ENCODE peak calls at places on chromosomes 1 and 21, in nine cellular contexts. One of them, this sample, is unnamed. For H3K4me1, the result is how much of the 10 kb centered on the place peaks cover.

GRCh38 chr1:59186656-59187055 is 110.2 kb upstream of the FGGY start:
- DNase-seq in esophagus muscularis mucosa: peak
- DNase-seq in A549: no peak
- DNase-seq in ovary: no peak
- DNase-seq in stomach: no peak
- DNase-seq in heart left ventricle: peak
- DNase-seq in endothelial cell of umbilical vein: no peak
- DNase-seq in body of pancreas: no peak
- DNase-seq in IMR-90: peak
- DNase-seq in this sample: peak

GRCh38 chr1:164712131-164713031 is 153.4 kb downstream of the PBX1 start:
- DNase-seq in heart left ventricle: peak
- DNase-seq in body of pancreas: peak
- DNase-seq in endothelial cell of umbilical vein: peak
- DNase-seq in IMR-90: peak
- DNase-seq in stomach: peak
- DNase-seq in esophagus muscularis mucosa: no peak
- DNase-seq in A549: no peak
- DNase-seq in ovary: peak
- DNase-seq in this sample: no peak

GRCh38 chr1:232014941-232015340 is 388.4 kb downstream of the DISC1 start:
- DNase-seq in esophagus muscularis mucosa: no peak
- DNase-seq in A549: no peak
- DNase-seq in IMR-90: no peak
- DNase-seq in body of pancreas: no peak
- DNase-seq in stomach: no peak
- DNase-seq in heart left ventricle: no peak
- DNase-seq in ovary: no peak
- DNase-seq in endothelial cell of umbilical vein: no peak
- DNase-seq in this sample: no peak

GRCh38 chr1:118926261-118926660 is 61.9 kb downstream of the TBX15 start:
- DNase-seq in A549: no peak
- DNase-seq in heart left ventricle: no peak
- DNase-seq in stomach: no peak
- DNase-seq in ovary: no peak
- DNase-seq in esophagus muscularis mucosa: no peak
- DNase-seq in endothelial cell of umbilical vein: no peak
- DNase-seq in IMR-90: no peak
- DNase-seq in body of pancreas: no peak
- DNase-seq in this sample: no peak

GRCh38 chr1:85502625-85503083 is 37.7 kb upstream of the DDAH1 start:
- DNase-seq in body of pancreas: peak
- DNase-seq in A549: peak
- DNase-seq in stomach: peak
- DNase-seq in IMR-90: peak
- DNase-seq in esophagus muscularis mucosa: no peak
- DNase-seq in heart left ventricle: peak
- DNase-seq in ovary: no peak
- DNase-seq in endothelial cell of umbilical vein: peak
- DNase-seq in this sample: peak

GRCh38 chr1:2823921-2824660 is 22.6 kb upstream of the TTC34 start:
- DNase-seq in A549: no peak
- DNase-seq in IMR-90: no peak
- DNase-seq in stomach: no peak
- DNase-seq in body of pancreas: no peak
- DNase-seq in ovary: no peak
- DNase-seq in esophagus muscularis mucosa: no peak
- DNase-seq in endothelial cell of umbilical vein: no peak
- DNase-seq in heart left ventricle: peak
- DNase-seq in this sample: no peak

GRCh38 chr1:92538048-92538412 is 51.3 kb upstream of the GFI1 start:
- DNase-seq in A549: no peak
- DNase-seq in ovary: no peak
- DNase-seq in stomach: no peak
- DNase-seq in esophagus muscularis mucosa: no peak
- DNase-seq in heart left ventricle: no peak
- DNase-seq in IMR-90: peak
- DNase-seq in body of pancreas: no peak
- DNase-seq in endothelial cell of umbilical vein: peak
- DNase-seq in this sample: no peak

GRCh38 chr1:229027622-229028182 is 243.2 kb upstream of the RAB4A start:
- DNase-seq in stomach: no peak
- DNase-seq in heart left ventricle: peak
- DNase-seq in IMR-90: peak
- DNase-seq in ovary: peak
- DNase-seq in A549: no peak
- DNase-seq in esophagus muscularis mucosa: no peak
- DNase-seq in endothelial cell of umbilical vein: peak
- DNase-seq in body of pancreas: no peak
- DNase-seq in this sample: no peak

GRCh38 chr1:227891223-227891954 is 56.3 kb downstream of the WNT9A start:
- DNase-seq in heart left ventricle: peak
- DNase-seq in ovary: no peak
- DNase-seq in esophagus muscularis mucosa: peak
- DNase-seq in A549: no peak
- DNase-seq in IMR-90: no peak
- DNase-seq in endothelial cell of umbilical vein: no peak
- DNase-seq in body of pancreas: peak
- DNase-seq in stomach: peak
- DNase-seq in this sample: no peak

GRCh38 chr1:207084701-207085180 is 3.9 kb upstream of the C4BPB start:
- DNase-seq in A549: peak
- DNase-seq in endothelial cell of umbilical vein: peak
- DNase-seq in heart left ventricle: peak
- DNase-seq in ovary: no peak
- DNase-seq in stomach: peak
- DNase-seq in esophagus muscularis mucosa: no peak
- DNase-seq in IMR-90: peak
- DNase-seq in body of pancreas: peak
- DNase-seq in this sample: peak

GRCh38 chr1:100115524-100115923 is 17.2 kb downstream of the SASS6 start:
- DNase-seq in body of pancreas: no peak
- DNase-seq in ovary: no peak
- DNase-seq in stomach: no peak
- DNase-seq in IMR-90: no peak
- DNase-seq in endothelial cell of umbilical vein: no peak
- DNase-seq in heart left ventricle: no peak
- DNase-seq in esophagus muscularis mucosa: no peak
- DNase-seq in A549: no peak
- DNase-seq in this sample: no peak

GRCh38 chr1:81471255-81471654 is 329.5 kb upstream of the ADGRL2 start:
- DNase-seq in esophagus muscularis mucosa: no peak
- DNase-seq in ovary: no peak
- DNase-seq in body of pancreas: no peak
- DNase-seq in A549: no peak
- DNase-seq in stomach: no peak
- DNase-seq in IMR-90: no peak
- DNase-seq in heart left ventricle: no peak
- DNase-seq in endothelial cell of umbilical vein: no peak
- DNase-seq in this sample: no peak

GRCh38 chr1:1603671-1604373 is 3.9 kb upstream of the FNDC10 start:
- DNase-seq in stomach: no peak
- DNase-seq in endothelial cell of umbilical vein: no peak
- DNase-seq in heart left ventricle: no peak
- DNase-seq in esophagus muscularis mucosa: no peak
- DNase-seq in A549: no peak
- DNase-seq in body of pancreas: no peak
- DNase-seq in IMR-90: no peak
- DNase-seq in ovary: no peak
- DNase-seq in this sample: no peak

GRCh38 chr1:155715777-155716176 is 26.9 kb downstream of the DAP3 start:
- DNase-seq in esophagus muscularis mucosa: no peak
- DNase-seq in IMR-90: no peak
- DNase-seq in body of pancreas: no peak
- DNase-seq in stomach: no peak
- DNase-seq in A549: no peak
- DNase-seq in endothelial cell of umbilical vein: no peak
- DNase-seq in heart left ventricle: no peak
- DNase-seq in ovary: no peak
- DNase-seq in this sample: no peak

GRCh38 chr1:148362141-148362929 is 120.8 kb downstream of the PPIAL4G start:
- DNase-seq in esophagus muscularis mucosa: no peak
- DNase-seq in ovary: no peak
- DNase-seq in body of pancreas: no peak
- DNase-seq in stomach: peak
- DNase-seq in IMR-90: peak
- DNase-seq in A549: no peak
- DNase-seq in endothelial cell of umbilical vein: no peak
- DNase-seq in heart left ventricle: no peak
- DNase-seq in this sample: no peak
- TF ChIP-seq POLR2A in esophagus muscularis mucosa: no peak
- TF ChIP-seq POLR2A in ovary: no peak
- TF ChIP-seq POLR2A in body of pancreas: no peak
- TF ChIP-seq POLR2A in stomach: no peak
- TF ChIP-seq POLR2A in IMR-90: no peak
- TF ChIP-seq POLR2A in A549: no peak
- TF ChIP-seq POLR2A in endothelial cell of umbilical vein: no peak
- TF ChIP-seq POLR2A in heart left ventricle: no peak
- TF ChIP-seq POLR2A in this sample: no peak

GRCh38 chr1:63486679-63487078 is 36.3 kb downstream of the ITGB3BP start:
- DNase-seq in IMR-90: peak
- DNase-seq in stomach: no peak
- DNase-seq in A549: no peak
- DNase-seq in endothelial cell of umbilical vein: no peak
- DNase-seq in heart left ventricle: no peak
- DNase-seq in body of pancreas: no peak
- DNase-seq in ovary: no peak
- DNase-seq in esophagus muscularis mucosa: no peak
- DNase-seq in this sample: no peak
- H3K4me3 ChIP-seq in IMR-90: no peak
- H3K4me3 ChIP-seq in stomach: no peak
- H3K4me3 ChIP-seq in A549: no peak
- H3K4me3 ChIP-seq in endothelial cell of umbilical vein: no peak
- H3K4me3 ChIP-seq in heart left ventricle: no peak
- H3K4me3 ChIP-seq in body of pancreas: no peak
- H3K4me3 ChIP-seq in ovary: no peak
- H3K4me3 ChIP-seq in esophagus muscularis mucosa: no peak
- H3K4me3 ChIP-seq in this sample: no peak

DNA sequence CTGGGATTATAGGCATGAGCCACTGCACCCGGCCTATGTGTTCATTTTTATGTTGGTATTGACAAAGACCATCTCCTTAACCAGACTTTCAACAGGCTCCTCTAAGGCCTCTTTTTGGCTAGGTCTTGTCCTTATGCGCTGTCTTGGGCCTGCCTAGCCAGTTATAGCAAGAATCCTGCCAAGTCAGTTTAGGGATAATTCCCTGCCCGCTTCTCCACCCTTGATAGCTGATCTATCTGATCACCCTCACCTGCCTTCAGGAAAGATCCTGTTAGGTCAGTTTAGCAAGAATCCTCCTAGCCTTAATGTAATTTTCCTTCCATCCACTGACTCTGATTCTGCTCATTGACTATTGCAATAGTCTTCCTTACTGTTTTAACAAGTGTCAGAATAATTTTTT is 2.4 kb upstream of the B4GALT3 start:
- DNase-seq in heart left ventricle: no peak
- DNase-seq in IMR-90: no peak
- DNase-seq in esophagus muscularis mucosa: no peak
- DNase-seq in body of pancreas: no peak
- DNase-seq in ovary: no peak
- DNase-seq in endothelial cell of umbilical vein: no peak
- DNase-seq in A549: no peak
- DNase-seq in stomach: no peak
- DNase-seq in this sample: no peak
- H3K4me1 ChIP-seq in heart left ventricle: half or more
- H3K4me1 ChIP-seq in IMR-90: under half
- H3K4me1 ChIP-seq in esophagus muscularis mucosa: under half
- H3K4me1 ChIP-seq in body of pancreas: under half
- H3K4me1 ChIP-seq in ovary: under half
- H3K4me1 ChIP-seq in endothelial cell of umbilical vein: under half
- H3K4me1 ChIP-seq in A549: under half
- H3K4me1 ChIP-seq in stomach: under half
- H3K4me1 ChIP-seq in this sample: under half

GRCh38 chr21:32412162-32412997 is at the start of gene EVA1C:
- DNase-seq in IMR-90: peak
- DNase-seq in body of pancreas: peak
- DNase-seq in A549: peak
- DNase-seq in esophagus muscularis mucosa: no peak
- DNase-seq in heart left ventricle: peak
- DNase-seq in stomach: peak
- DNase-seq in ovary: peak
- DNase-seq in endothelial cell of umbilical vein: peak
- DNase-seq in this sample: peak
- TF ChIP-seq POLR2A in IMR-90: no peak
- TF ChIP-seq POLR2A in body of pancreas: peak
- TF ChIP-seq POLR2A in A549: peak
- TF ChIP-seq POLR2A in esophagus muscularis mucosa: peak
- TF ChIP-seq POLR2A in heart left ventricle: no peak
- TF ChIP-seq POLR2A in stomach: no peak
- TF ChIP-seq POLR2A in ovary: peak
- TF ChIP-seq POLR2A in endothelial cell of umbilical vein: no peak
- TF ChIP-seq POLR2A in this sample: peak

GRCh38 chr1:152565115-152565514 is 1.5 kb downstream of the LCE3E start:
- DNase-seq in body of pancreas: no peak
- DNase-seq in ovary: no peak
- DNase-seq in stomach: no peak
- DNase-seq in esophagus muscularis mucosa: no peak
- DNase-seq in endothelial cell of umbilical vein: no peak
- DNase-seq in heart left ventricle: no peak
- DNase-seq in A549: no peak
- DNase-seq in IMR-90: no peak
- DNase-seq in this sample: no peak

GRCh38 chr1:152565535-152566215 is 905 bp downstream of the LCE3E start:
- DNase-seq in stomach: no peak
- DNase-seq in body of pancreas: no peak
- DNase-seq in IMR-90: no peak
- DNase-seq in esophagus muscularis mucosa: no peak
- DNase-seq in ovary: no peak
- DNase-seq in endothelial cell of umbilical vein: no peak
- DNase-seq in heart left ventricle: no peak
- DNase-seq in A549: no peak
- DNase-seq in this sample: no peak

DNA sequence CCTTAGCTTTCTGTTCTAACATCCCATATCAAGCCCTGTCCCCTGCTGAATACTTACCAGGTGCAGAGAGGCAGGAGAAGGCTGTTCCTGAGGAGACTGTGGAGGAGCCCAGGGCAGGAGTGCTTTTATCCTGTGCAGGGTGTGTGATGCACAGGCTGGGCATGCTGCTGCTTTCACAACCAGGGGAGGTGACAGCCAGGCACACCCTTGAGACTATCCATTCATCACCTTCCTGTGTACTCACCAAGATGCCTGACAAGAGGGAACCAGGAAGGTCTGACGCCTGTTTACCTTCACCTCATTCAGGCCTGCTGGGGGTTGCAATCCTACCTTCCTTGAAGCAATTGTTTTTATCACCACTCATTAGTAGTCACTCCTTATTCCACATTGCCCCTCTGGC is at the start of gene LCE3E:
- DNase-seq in heart left ventricle: no peak
- DNase-seq in A549: no peak
- DNase-seq in stomach: no peak
- DNase-seq in body of pancreas: no peak
- DNase-seq in esophagus muscularis mucosa: no peak
- DNase-seq in IMR-90: no peak
- DNase-seq in ovary: no peak
- DNase-seq in endothelial cell of umbilical vein: no peak
- DNase-seq in this sample: no peak
- H3K4me3 ChIP-seq in heart left ventricle: no peak
- H3K4me3 ChIP-seq in A549: no peak
- H3K4me3 ChIP-seq in stomach: no peak
- H3K4me3 ChIP-seq in body of pancreas: no peak
- H3K4me3 ChIP-seq in esophagus muscularis mucosa: no peak
- H3K4me3 ChIP-seq in IMR-90: no peak
- H3K4me3 ChIP-seq in ovary: no peak
- H3K4me3 ChIP-seq in endothelial cell of umbilical vein: no peak
- H3K4me3 ChIP-seq in this sample: no peak